ENCODE peak calls at places on chromosome 19, in six cellular contexts. One of them, this sample, is unnamed.

GRCh38 chr19:46489445-46490272 is 6.0 kb downstream of the PNMA8B start:
- DNase-seq in H1: peak; percentile 74
- DNase-seq in HepG2: no peak
- DNase-seq in GM12891: no peak
- DNase-seq in GM12878: no peak
- DNase-seq in K562: peak; percentile 57
- DNase-seq in this sample: no peak

GRCh38 chr19:13794388-13794751 is 873 bp upstream of the ZSWIM4 start:
- DNase-seq in H1: no peak
- DNase-seq in GM12891: no peak
- DNase-seq in GM12878: no peak
- DNase-seq in HepG2: no peak
- DNase-seq in K562: no peak
- DNase-seq in this sample: no peak

GRCh38 chr19:275958-276646 is 15.1 kb downstream of the PLPP2 start:
- DNase-seq in HepG2: no peak
- DNase-seq in K562: no peak
- DNase-seq in H1: no peak
- DNase-seq in GM12891: no peak
- DNase-seq in GM12878: no peak
- DNase-seq in this sample: no peak

GRCh38 chr19:51357952-51358351 is 8.2 kb downstream of the ETFB start:
- DNase-seq in HepG2: no peak
- DNase-seq in GM12878: no peak
- DNase-seq in H1: no peak
- DNase-seq in GM12891: no peak
- DNase-seq in K562: no peak
- DNase-seq in this sample: no peak

GRCh38 chr19:31991984-31992655 is 353.3 kb upstream of the ZNF507 start:
- DNase-seq in GM12878: no peak
- DNase-seq in GM12891: no peak
- DNase-seq in H1: peak; percentile 14
- DNase-seq in HepG2: no peak
- DNase-seq in K562: no peak
- DNase-seq in this sample: no peak

GRCh38 chr19:13849991-13850909 is 26.7 kb upstream of the NANOS3 start:
- DNase-seq in K562: peak; percentile 80
- DNase-seq in HepG2: peak; percentile 53
- DNase-seq in H1: peak; percentile 88
- DNase-seq in GM12891: peak; percentile 65
- DNase-seq in GM12878: no peak
- DNase-seq in this sample: no peak

GRCh38 chr19:51607920-51608562 is 22.2 kb downstream of the SIGLEC5 start:
- DNase-seq in GM12878: no peak
- DNase-seq in GM12891: no peak
- DNase-seq in K562: peak; percentile 87
- DNase-seq in H1: peak; percentile 91
- DNase-seq in HepG2: peak; percentile 60
- DNase-seq in this sample: no peak

GRCh38 chr19:4633140-4633967 is 6.0 kb upstream of the TNFAIP8L1 start:
- DNase-seq in H1: peak; percentile 84
- DNase-seq in GM12891: no peak
- DNase-seq in HepG2: peak; percentile 67
- DNase-seq in GM12878: peak; percentile 16
- DNase-seq in K562: peak; percentile 81
- DNase-seq in this sample: no peak

GRCh38 chr19:29843180-29844051 is 31.6 kb downstream of the CCNE1 start:
- DNase-seq in HepG2: no peak
- DNase-seq in GM12878: no peak
- DNase-seq in K562: peak; percentile 47
- DNase-seq in H1: peak; percentile 63
- DNase-seq in GM12891: no peak
- DNase-seq in this sample: no peak

GRCh38 chr19:17859533-17860330 is at the start of gene RPL18A:
- DNase-seq in GM12891: peak; percentile 95
- DNase-seq in GM12878: peak; percentile 99
- DNase-seq in H1: peak; percentile 91
- DNase-seq in HepG2: peak; percentile 99
- DNase-seq in K562: peak; percentile 93
- DNase-seq in this sample: peak; percentile 94

GRCh38 chr19:50837300-50837699 is 3.9 kb upstream of the KLK15 start:
- DNase-seq in H1: no peak
- DNase-seq in GM12878: no peak
- DNase-seq in GM12891: no peak
- DNase-seq in HepG2: no peak
- DNase-seq in K562: no peak
- DNase-seq in this sample: no peak

GRCh38 chr19:46350758-46351159 is 3.9 kb downstream of the PPP5C start:
- DNase-seq in HepG2: no peak
- DNase-seq in GM12878: peak; percentile 51
- DNase-seq in GM12891: no peak
- DNase-seq in K562: no peak
- DNase-seq in H1: no peak
- DNase-seq in this sample: no peak

GRCh38 chr19:45507864-45508680 is 793 bp downstream of the VASP start:
- DNase-seq in HepG2: no peak
- DNase-seq in H1: peak; percentile 80
- DNase-seq in GM12891: no peak
- DNase-seq in GM12878: no peak
- DNase-seq in K562: peak; percentile 55
- DNase-seq in this sample: no peak

GRCh38 chr19:4361152-4362037 is 18.0 kb downstream of the MPND start:
- DNase-seq in GM12891: no peak
- DNase-seq in HepG2: no peak
- DNase-seq in H1: no peak
- DNase-seq in K562: peak; percentile 54
- DNase-seq in GM12878: no peak
- DNase-seq in this sample: no peak

GRCh38 chr19:10820173-10820572 is 15.8 kb downstream of the TMED1 start:
- DNase-seq in HepG2: no peak
- DNase-seq in H1: no peak
- DNase-seq in GM12891: no peak
- DNase-seq in GM12878: no peak
- DNase-seq in K562: peak; percentile 42
- DNase-seq in this sample: no peak

GRCh38 chr19:54470991-54471782 is 1.9 kb downstream of the CDC42EP5 start:
- DNase-seq in GM12878: no peak
- DNase-seq in HepG2: no peak
- DNase-seq in GM12891: no peak
- DNase-seq in H1: peak; percentile 60
- DNase-seq in K562: no peak
- DNase-seq in this sample: no peak

GRCh38 chr19:45403272-45403671 is 1.6 kb downstream of the PPP1R13L start:
- DNase-seq in GM12891: no peak
- DNase-seq in H1: no peak
- DNase-seq in K562: no peak
- DNase-seq in HepG2: no peak
- DNase-seq in GM12878: no peak
- DNase-seq in this sample: no peak

GRCh38 chr19:6424190-6424938 is at the start of gene KHSRP:
- DNase-seq in GM12891: no peak
- DNase-seq in GM12878: no peak
- DNase-seq in H1: peak; percentile 59
- DNase-seq in K562: peak; percentile 91
- DNase-seq in HepG2: no peak
- DNase-seq in this sample: no peak

GRCh38 chr19:40497214-40497613 is 30.4 kb downstream of the SPTBN4 start:
- DNase-seq in K562: no peak
- DNase-seq in H1: no peak
- DNase-seq in GM12891: no peak
- DNase-seq in GM12878: no peak
- DNase-seq in HepG2: no peak
- DNase-seq in this sample: no peak

GRCh38 chr19:57656346-57656745 is 12.4 kb upstream of the ZSCAN4 start:
- DNase-seq in K562: no peak
- DNase-seq in GM12891: no peak
- DNase-seq in H1: peak; percentile 8
- DNase-seq in HepG2: no peak
- DNase-seq in GM12878: no peak
- DNase-seq in this sample: no peak

GRCh38 chr19:927044-927706 is 1.3 kb downstream of the ARID3A start:
- DNase-seq in K562: peak; percentile 73
- DNase-seq in GM12878: no peak
- DNase-seq in HepG2: peak; percentile 85
- DNase-seq in H1: no peak
- DNase-seq in GM12891: no peak
- DNase-seq in this sample: no peak

GRCh38 chr19:41958367-41959055 is 610 bp downstream of the RABAC1 start:
- DNase-seq in H1: peak; percentile 97
- DNase-seq in GM12878: no peak
- DNase-seq in K562: peak; percentile 91
- DNase-seq in HepG2: peak; percentile 64
- DNase-seq in GM12891: peak; percentile 85
- DNase-seq in this sample: peak; percentile 91

GRCh38 chr19:50922316-50922853 is 11.2 kb upstream of the KLK4 start:
- DNase-seq in H1: peak; percentile 87
- DNase-seq in HepG2: peak; percentile 74
- DNase-seq in GM12878: peak; percentile 27
- DNase-seq in K562: peak; percentile 86
- DNase-seq in GM12891: peak; percentile 77
- DNase-seq in this sample: peak; percentile 75

GRCh38 chr19:6766357-6767080 is 716 bp downstream of the SH2D3A start:
- DNase-seq in GM12891: no peak
- DNase-seq in H1: no peak
- DNase-seq in HepG2: no peak
- DNase-seq in GM12878: no peak
- DNase-seq in K562: no peak
- DNase-seq in this sample: no peak

GRCh38 chr19:1223018-1223855 is 14.6 kb downstream of the CBARP start:
- DNase-seq in HepG2: no peak
- DNase-seq in GM12878: no peak
- DNase-seq in K562: no peak
- DNase-seq in H1: peak; percentile 80
- DNase-seq in GM12891: peak; percentile 88
- DNase-seq in this sample: peak; percentile 80

GRCh38 chr19:42345191-42345812 is 19.9 kb downstream of the MEGF8 start:
- DNase-seq in H1: no peak
- DNase-seq in K562: no peak
- DNase-seq in HepG2: no peak
- DNase-seq in GM12891: no peak
- DNase-seq in GM12878: no peak
- DNase-seq in this sample: no peak

GRCh38 chr19:18433039-18433691 is 4.8 kb downstream of the ISYNA1 start:
- DNase-seq in GM12878: no peak
- DNase-seq in H1: peak; percentile 73
- DNase-seq in K562: peak; percentile 54
- DNase-seq in HepG2: no peak
- DNase-seq in GM12891: no peak
- DNase-seq in this sample: peak; percentile 73

GRCh38 chr19:9115307-9115813 is at the start of gene OR7G1:
- DNase-seq in GM12878: no peak
- DNase-seq in HepG2: no peak
- DNase-seq in K562: no peak
- DNase-seq in GM12891: no peak
- DNase-seq in H1: no peak
- DNase-seq in this sample: no peak

GRCh38 chr19:9523885-9524474 is 14.5 kb downstream of the ZNF426 start:
- DNase-seq in GM12891: no peak
- DNase-seq in HepG2: no peak
- DNase-seq in GM12878: no peak
- DNase-seq in K562: no peak
- DNase-seq in H1: no peak
- DNase-seq in this sample: no peak

GRCh38 chr19:34960103-34960805 is 3.8 kb downstream of the ZNF792 start:
- DNase-seq in HepG2: no peak
- DNase-seq in H1: peak; percentile 20
- DNase-seq in GM12891: no peak
- DNase-seq in GM12878: no peak
- DNase-seq in K562: no peak
- DNase-seq in this sample: no peak

GRCh38 chr19:49639401-49640112 is 386 bp downstream of the RRAS start:
- DNase-seq in GM12891: no peak
- DNase-seq in K562: no peak
- DNase-seq in GM12878: no peak
- DNase-seq in HepG2: no peak
- DNase-seq in H1: no peak
- DNase-seq in this sample: no peak

GRCh38 chr19:12064266-12065099 is at the start of gene ZNF844:
- DNase-seq in HepG2: peak; percentile 82
- DNase-seq in H1: peak; percentile 99
- DNase-seq in K562: peak; percentile 81
- DNase-seq in GM12891: peak; percentile 80
- DNase-seq in GM12878: peak; percentile 48
- DNase-seq in this sample: peak; percentile 82
- TF ChIP-seq TAF1 in HepG2: peak; percentile 63
- TF ChIP-seq TAF1 in H1: peak; percentile 97
- TF ChIP-seq TAF1 in K562: peak; percentile 36
- TF ChIP-seq TAF1 in GM12891: peak; percentile 48
- TF ChIP-seq TAF1 in GM12878: peak; percentile 69
- TF ChIP-seq TAF1 in this sample: peak; percentile 39

GRCh38 chr19:33905937-33906577 is 109.4 kb downstream of the KCTD15 start:
- DNase-seq in GM12891: peak; percentile 37
- DNase-seq in H1: peak; percentile 84
- DNase-seq in HepG2: no peak
- DNase-seq in K562: peak; percentile 66
- DNase-seq in GM12878: no peak
- DNase-seq in this sample: no peak
- TF ChIP-seq POLR2A in GM12891: no peak
- TF ChIP-seq POLR2A in H1: no peak
- TF ChIP-seq POLR2A in HepG2: no peak
- TF ChIP-seq POLR2A in K562: no peak
- TF ChIP-seq POLR2A in GM12878: no peak
- TF ChIP-seq POLR2A in this sample: no peak

DNA sequence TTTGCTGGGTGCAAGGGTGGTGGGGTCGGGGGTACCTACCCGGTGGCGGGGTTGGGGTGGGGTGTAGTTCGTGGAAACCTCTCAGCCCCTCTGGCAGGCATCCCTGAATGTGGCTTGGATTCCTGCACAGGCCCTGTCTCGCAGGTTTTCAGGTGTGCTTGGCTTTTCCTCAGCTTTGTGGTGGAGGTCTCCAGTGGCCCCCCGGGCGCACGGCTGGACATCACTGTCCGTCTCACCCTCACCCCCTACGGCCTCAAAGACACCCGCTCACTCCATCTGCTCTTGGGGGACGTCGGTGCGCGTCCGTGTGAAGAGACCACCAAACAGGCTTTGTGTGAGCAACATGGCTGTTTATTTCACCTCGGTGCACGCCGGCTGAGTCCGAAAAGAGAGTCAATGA is 44.3 kb downstream of the ZNF146 start:
- DNase-seq in H1: no peak
- DNase-seq in GM12891: no peak
- DNase-seq in GM12878: no peak
- DNase-seq in HepG2: no peak
- DNase-seq in K562: no peak
- DNase-seq in this sample: no peak
- TF ChIP-seq POLR2AphosphoS5 in H1: no peak
- TF ChIP-seq POLR2AphosphoS5 in GM12891: no peak
- TF ChIP-seq POLR2AphosphoS5 in GM12878: no peak
- TF ChIP-seq POLR2AphosphoS5 in HepG2: no peak
- TF ChIP-seq POLR2AphosphoS5 in K562: no peak
- TF ChIP-seq POLR2AphosphoS5 in this sample: no peak

DNA sequence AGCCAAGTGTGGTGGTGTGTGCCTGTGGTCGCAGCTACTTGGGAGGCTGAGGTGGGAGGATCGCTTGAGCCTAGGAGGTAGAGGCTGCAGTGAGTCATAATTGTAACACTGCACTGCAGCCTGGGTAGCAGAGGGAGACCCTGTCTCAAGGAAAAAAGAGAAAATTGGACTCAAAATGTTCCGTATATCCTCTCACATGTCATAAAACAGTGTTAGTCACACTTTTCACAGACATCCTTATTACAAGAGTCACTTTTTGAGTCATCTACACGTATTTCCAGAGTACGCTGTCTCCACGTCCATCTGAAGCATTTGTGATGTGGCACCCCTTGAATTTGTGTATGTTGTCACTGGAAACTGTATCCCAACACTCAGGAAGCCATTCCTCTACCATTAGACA is 133.0 kb downstream of the SIPA1L3 start:
- DNase-seq in GM12878: no peak
- DNase-seq in GM12891: no peak
- DNase-seq in H1: no peak
- DNase-seq in HepG2: no peak
- DNase-seq in K562: no peak
- DNase-seq in this sample: no peak
- TF ChIP-seq TAF1 in GM12878: no peak
- TF ChIP-seq TAF1 in GM12891: no peak
- TF ChIP-seq TAF1 in H1: no peak
- TF ChIP-seq TAF1 in HepG2: no peak
- TF ChIP-seq TAF1 in K562: no peak
- TF ChIP-seq TAF1 in this sample: no peak